ENCODE peak calls at places on chromosome 3, in nine cellular contexts. One of them, this sample, is unnamed.

GRCh38 chr3:169227911-169228310 is 435.6 kb downstream of the MECOM start:
- DNase-seq in ovary: no peak
- DNase-seq in kidney: no peak
- DNase-seq in coronary artery: no peak
- DNase-seq in endothelial cell of umbilical vein: peak; percentile 88
- DNase-seq in fibroblast of lung: peak; percentile 71
- DNase-seq in bronchial epithelial cell: no peak
- DNase-seq in AG04449: peak; percentile 81
- DNase-seq in dorsolateral prefrontal cortex: no peak
- DNase-seq in this sample: peak; percentile 90

GRCh38 chr3:15486020-15486419 is 35.5 kb downstream of the COLQ start:
- DNase-seq in ovary: no peak
- DNase-seq in kidney: no peak
- DNase-seq in coronary artery: no peak
- DNase-seq in endothelial cell of umbilical vein: no peak
- DNase-seq in fibroblast of lung: no peak
- DNase-seq in bronchial epithelial cell: no peak
- DNase-seq in AG04449: no peak
- DNase-seq in dorsolateral prefrontal cortex: no peak
- DNase-seq in this sample: no peak

GRCh38 chr3:48143567-48143966 is 44.6 kb downstream of the CDC25A start:
- DNase-seq in ovary: no peak
- DNase-seq in kidney: no peak
- DNase-seq in coronary artery: no peak
- DNase-seq in endothelial cell of umbilical vein: no peak
- DNase-seq in fibroblast of lung: no peak
- DNase-seq in bronchial epithelial cell: no peak
- DNase-seq in AG04449: no peak
- DNase-seq in dorsolateral prefrontal cortex: no peak
- DNase-seq in this sample: no peak

GRCh38 chr3:13825317-13825590 is 54.6 kb downstream of the WNT7A start:
- DNase-seq in ovary: no peak
- DNase-seq in kidney: no peak
- DNase-seq in coronary artery: no peak
- DNase-seq in endothelial cell of umbilical vein: no peak
- DNase-seq in fibroblast of lung: no peak
- DNase-seq in bronchial epithelial cell: peak; percentile 69
- DNase-seq in AG04449: no peak
- DNase-seq in dorsolateral prefrontal cortex: no peak
- DNase-seq in this sample: no peak

GRCh38 chr3:15983232-15983631 is 185.5 kb upstream of the ANKRD28 start:
- DNase-seq in ovary: no peak
- DNase-seq in kidney: no peak
- DNase-seq in coronary artery: no peak
- DNase-seq in endothelial cell of umbilical vein: no peak
- DNase-seq in fibroblast of lung: peak; percentile 88
- DNase-seq in bronchial epithelial cell: peak; percentile 91
- DNase-seq in AG04449: peak; percentile 38
- DNase-seq in dorsolateral prefrontal cortex: no peak
- DNase-seq in this sample: peak; percentile 65

GRCh38 chr3:124881976-124882697 is 5.0 kb downstream of the ITGB5 start:
- DNase-seq in ovary: no peak
- DNase-seq in kidney: no peak
- DNase-seq in coronary artery: no peak
- DNase-seq in endothelial cell of umbilical vein: no peak
- DNase-seq in fibroblast of lung: no peak
- DNase-seq in bronchial epithelial cell: no peak
- DNase-seq in AG04449: no peak
- DNase-seq in dorsolateral prefrontal cortex: peak; percentile 9
- DNase-seq in this sample: no peak

GRCh38 chr3:6861331-6861988 is 545 bp downstream of the GRM7 start:
- DNase-seq in ovary: no peak
- DNase-seq in kidney: no peak
- DNase-seq in coronary artery: no peak
- DNase-seq in endothelial cell of umbilical vein: no peak
- DNase-seq in fibroblast of lung: no peak
- DNase-seq in bronchial epithelial cell: no peak
- DNase-seq in AG04449: no peak
- DNase-seq in dorsolateral prefrontal cortex: peak; percentile 38
- DNase-seq in this sample: no peak

GRCh38 chr3:9945358-9945757 is 6.8 kb downstream of the PRRT3 start:
- DNase-seq in ovary: no peak
- DNase-seq in kidney: no peak
- DNase-seq in coronary artery: no peak
- DNase-seq in endothelial cell of umbilical vein: no peak
- DNase-seq in fibroblast of lung: no peak
- DNase-seq in bronchial epithelial cell: no peak
- DNase-seq in AG04449: no peak
- DNase-seq in dorsolateral prefrontal cortex: no peak
- DNase-seq in this sample: no peak

GRCh38 chr3:25962255-25962654 is 172.4 kb downstream of the OXSM start:
- DNase-seq in ovary: no peak
- DNase-seq in kidney: no peak
- DNase-seq in coronary artery: no peak
- DNase-seq in endothelial cell of umbilical vein: no peak
- DNase-seq in fibroblast of lung: no peak
- DNase-seq in bronchial epithelial cell: peak; percentile 27
- DNase-seq in AG04449: no peak
- DNase-seq in dorsolateral prefrontal cortex: no peak
- DNase-seq in this sample: no peak

GRCh38 chr3:139226731-139227130 is 117.1 kb upstream of the MRPS22 start:
- DNase-seq in ovary: no peak
- DNase-seq in kidney: no peak
- DNase-seq in coronary artery: no peak
- DNase-seq in endothelial cell of umbilical vein: no peak
- DNase-seq in fibroblast of lung: no peak
- DNase-seq in bronchial epithelial cell: no peak
- DNase-seq in AG04449: no peak
- DNase-seq in dorsolateral prefrontal cortex: no peak
- DNase-seq in this sample: no peak

GRCh38 chr3:109685084-109686079 is 348.0 kb upstream of the DPPA4 start:
- DNase-seq in ovary: peak; percentile 25
- DNase-seq in kidney: peak; percentile 86
- DNase-seq in coronary artery: peak; percentile 93
- DNase-seq in endothelial cell of umbilical vein: no peak
- DNase-seq in fibroblast of lung: peak; percentile 99
- DNase-seq in bronchial epithelial cell: peak; percentile 99
- DNase-seq in AG04449: peak; percentile 85
- DNase-seq in dorsolateral prefrontal cortex: peak; percentile 60
- DNase-seq in this sample: peak; percentile 90

GRCh38 chr3:179694731-179695130 is 41.9 kb downstream of the USP13 start:
- DNase-seq in ovary: no peak
- DNase-seq in kidney: no peak
- DNase-seq in coronary artery: no peak
- DNase-seq in endothelial cell of umbilical vein: no peak
- DNase-seq in fibroblast of lung: no peak
- DNase-seq in bronchial epithelial cell: no peak
- DNase-seq in AG04449: no peak
- DNase-seq in dorsolateral prefrontal cortex: no peak
- DNase-seq in this sample: no peak

GRCh38 chr3:187798531-187799520 is 53.6 kb upstream of the BCL6 start:
- DNase-seq in ovary: no peak
- DNase-seq in kidney: no peak
- DNase-seq in coronary artery: no peak
- DNase-seq in endothelial cell of umbilical vein: no peak
- DNase-seq in fibroblast of lung: no peak
- DNase-seq in bronchial epithelial cell: no peak
- DNase-seq in AG04449: no peak
- DNase-seq in dorsolateral prefrontal cortex: no peak
- DNase-seq in this sample: no peak

GRCh38 chr3:132343018-132343612 is 25.9 kb downstream of the ACP3 start:
- DNase-seq in ovary: peak; percentile 18
- DNase-seq in kidney: no peak
- DNase-seq in coronary artery: no peak
- DNase-seq in endothelial cell of umbilical vein: peak; percentile 56
- DNase-seq in fibroblast of lung: peak; percentile 82
- DNase-seq in bronchial epithelial cell: peak; percentile 68
- DNase-seq in AG04449: no peak
- DNase-seq in dorsolateral prefrontal cortex: no peak
- DNase-seq in this sample: peak; percentile 23

GRCh38 chr3:58202917-58203360 is 7.8 kb downstream of the DNASE1L3 start:
- DNase-seq in ovary: no peak
- DNase-seq in kidney: no peak
- DNase-seq in coronary artery: no peak
- DNase-seq in endothelial cell of umbilical vein: no peak
- DNase-seq in fibroblast of lung: no peak
- DNase-seq in bronchial epithelial cell: no peak
- DNase-seq in AG04449: no peak
- DNase-seq in dorsolateral prefrontal cortex: no peak
- DNase-seq in this sample: no peak

GRCh38 chr3:16399473-16399872 is 114.0 kb downstream of the RFTN1 start:
- DNase-seq in ovary: peak; percentile 59
- DNase-seq in kidney: peak; percentile 75
- DNase-seq in coronary artery: no peak
- DNase-seq in endothelial cell of umbilical vein: no peak
- DNase-seq in fibroblast of lung: peak; percentile 87
- DNase-seq in bronchial epithelial cell: peak; percentile 50
- DNase-seq in AG04449: no peak
- DNase-seq in dorsolateral prefrontal cortex: no peak
- DNase-seq in this sample: peak; percentile 74

GRCh38 chr3:53819163-53819868 is 26.9 kb downstream of the CHDH start:
- DNase-seq in ovary: peak; percentile 5
- DNase-seq in kidney: peak; percentile 30
- DNase-seq in coronary artery: peak; percentile 33
- DNase-seq in endothelial cell of umbilical vein: no peak
- DNase-seq in fibroblast of lung: no peak
- DNase-seq in bronchial epithelial cell: no peak
- DNase-seq in AG04449: no peak
- DNase-seq in dorsolateral prefrontal cortex: no peak
- DNase-seq in this sample: no peak

GRCh38 chr3:183548262-183548769 is 7.2 kb downstream of the KLHL6 start:
- DNase-seq in ovary: no peak
- DNase-seq in kidney: no peak
- DNase-seq in coronary artery: no peak
- DNase-seq in endothelial cell of umbilical vein: peak; percentile 94
- DNase-seq in fibroblast of lung: peak; percentile 6
- DNase-seq in bronchial epithelial cell: peak; percentile 86
- DNase-seq in AG04449: peak; percentile 53
- DNase-seq in dorsolateral prefrontal cortex: no peak
- DNase-seq in this sample: peak; percentile 24

GRCh38 chr3:128464188-128464587 is 2.5 kb downstream of the DNAJB8 start:
- DNase-seq in ovary: no peak
- DNase-seq in kidney: no peak
- DNase-seq in coronary artery: no peak
- DNase-seq in endothelial cell of umbilical vein: no peak
- DNase-seq in fibroblast of lung: no peak
- DNase-seq in bronchial epithelial cell: no peak
- DNase-seq in AG04449: no peak
- DNase-seq in dorsolateral prefrontal cortex: no peak
- DNase-seq in this sample: no peak
- TF ChIP-seq CTCF in ovary: no peak
- TF ChIP-seq CTCF in kidney: no peak
- TF ChIP-seq CTCF in coronary artery: no peak
- TF ChIP-seq CTCF in endothelial cell of umbilical vein: no peak
- TF ChIP-seq CTCF in fibroblast of lung: no peak
- TF ChIP-seq CTCF in bronchial epithelial cell: no peak
- TF ChIP-seq CTCF in AG04449: no peak
- TF ChIP-seq CTCF in dorsolateral prefrontal cortex: no peak
- TF ChIP-seq CTCF in this sample: peak; percentile 23

GRCh38 chr3:31270010-31270409 is 262.7 kb upstream of the STT3B start:
- DNase-seq in ovary: no peak
- DNase-seq in kidney: no peak
- DNase-seq in coronary artery: no peak
- DNase-seq in endothelial cell of umbilical vein: no peak
- DNase-seq in fibroblast of lung: no peak
- DNase-seq in bronchial epithelial cell: no peak
- DNase-seq in AG04449: no peak
- DNase-seq in dorsolateral prefrontal cortex: no peak
- DNase-seq in this sample: no peak
- H3K4me3 ChIP-seq in ovary: no peak overlapping the region
- H3K4me3 ChIP-seq in kidney: no peak overlapping the region
- H3K4me3 ChIP-seq in coronary artery: no peak overlapping the region
- H3K4me3 ChIP-seq in endothelial cell of umbilical vein: no peak overlapping the region
- H3K4me3 ChIP-seq in fibroblast of lung: no peak overlapping the region
- H3K4me3 ChIP-seq in bronchial epithelial cell: no peak overlapping the region
- H3K4me3 ChIP-seq in AG04449: no peak overlapping the region
- H3K4me3 ChIP-seq in dorsolateral prefrontal cortex: no peak overlapping the region
- H3K4me3 ChIP-seq in this sample: no peak overlapping the region

GRCh38 chr3:127549826-127550487 is 40.6 kb downstream of the TPRA1 start:
- DNase-seq in ovary: no peak
- DNase-seq in kidney: peak; percentile 30
- DNase-seq in coronary artery: no peak
- DNase-seq in endothelial cell of umbilical vein: no peak
- DNase-seq in fibroblast of lung: no peak
- DNase-seq in bronchial epithelial cell: peak; percentile 10
- DNase-seq in AG04449: no peak
- DNase-seq in dorsolateral prefrontal cortex: peak; percentile 44
- DNase-seq in this sample: no peak

GRCh38 chr3:127551178-127551577 is 39.4 kb downstream of the TPRA1 start:
- DNase-seq in ovary: no peak
- DNase-seq in kidney: peak; percentile 60
- DNase-seq in coronary artery: no peak
- DNase-seq in endothelial cell of umbilical vein: no peak
- DNase-seq in fibroblast of lung: no peak
- DNase-seq in bronchial epithelial cell: no peak
- DNase-seq in AG04449: no peak
- DNase-seq in dorsolateral prefrontal cortex: no peak
- DNase-seq in this sample: no peak

GRCh38 chr3:127550758-127551157 is 39.8 kb downstream of the TPRA1 start:
- DNase-seq in ovary: no peak
- DNase-seq in kidney: peak; percentile 51
- DNase-seq in coronary artery: no peak
- DNase-seq in endothelial cell of umbilical vein: no peak
- DNase-seq in fibroblast of lung: no peak
- DNase-seq in bronchial epithelial cell: no peak
- DNase-seq in AG04449: no peak
- DNase-seq in dorsolateral prefrontal cortex: no peak
- DNase-seq in this sample: no peak

GRCh38 chr3:127555108-127555507 is 35.4 kb downstream of the TPRA1 start:
- DNase-seq in ovary: no peak
- DNase-seq in kidney: no peak
- DNase-seq in coronary artery: no peak
- DNase-seq in endothelial cell of umbilical vein: no peak
- DNase-seq in fibroblast of lung: no peak
- DNase-seq in bronchial epithelial cell: no peak
- DNase-seq in AG04449: no peak
- DNase-seq in dorsolateral prefrontal cortex: no peak
- DNase-seq in this sample: no peak

DNA sequence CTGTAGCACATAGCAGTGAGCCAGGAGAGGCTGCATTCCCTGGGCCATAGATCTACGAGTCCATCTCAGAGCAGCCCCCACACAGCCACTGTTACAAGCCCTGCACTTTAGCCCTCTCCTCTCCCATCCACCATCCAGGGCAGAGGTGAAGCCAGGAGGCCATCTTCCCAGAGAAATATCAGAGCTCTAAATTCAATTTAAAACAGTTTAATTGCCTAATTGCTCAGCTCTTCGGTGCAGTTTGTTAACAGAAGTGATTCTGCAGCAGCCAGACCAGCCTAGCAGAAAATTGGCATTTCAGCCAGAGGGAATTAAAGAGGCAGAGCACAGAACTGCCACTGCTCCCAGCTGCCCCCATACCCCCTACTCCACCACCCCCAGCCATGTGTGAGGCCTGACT is 38.6 kb downstream of the TPRA1 start:
- DNase-seq in ovary: no peak
- DNase-seq in kidney: peak; percentile 20
- DNase-seq in coronary artery: no peak
- DNase-seq in endothelial cell of umbilical vein: no peak
- DNase-seq in fibroblast of lung: no peak
- DNase-seq in bronchial epithelial cell: no peak
- DNase-seq in AG04449: no peak
- DNase-seq in dorsolateral prefrontal cortex: no peak
- DNase-seq in this sample: no peak
- TF ChIP-seq CTCF in ovary: no peak
- TF ChIP-seq CTCF in kidney: no peak
- TF ChIP-seq CTCF in coronary artery: no peak
- TF ChIP-seq CTCF in endothelial cell of umbilical vein: no peak
- TF ChIP-seq CTCF in fibroblast of lung: no peak
- TF ChIP-seq CTCF in bronchial epithelial cell: no peak
- TF ChIP-seq CTCF in AG04449: no peak
- TF ChIP-seq CTCF in dorsolateral prefrontal cortex: no peak
- TF ChIP-seq CTCF in this sample: no peak

GRCh38 chr3:145333931-145334330 is 827.1 kb downstream of the PLOD2 start:
- DNase-seq in ovary: no peak
- DNase-seq in kidney: no peak
- DNase-seq in coronary artery: no peak
- DNase-seq in endothelial cell of umbilical vein: no peak
- DNase-seq in fibroblast of lung: no peak
- DNase-seq in bronchial epithelial cell: no peak
- DNase-seq in AG04449: no peak
- DNase-seq in dorsolateral prefrontal cortex: no peak
- DNase-seq in this sample: no peak
- H3K4me3 ChIP-seq in ovary: no peak overlapping the region
- H3K4me3 ChIP-seq in kidney: no peak overlapping the region
- H3K4me3 ChIP-seq in coronary artery: no peak overlapping the region
- H3K4me3 ChIP-seq in endothelial cell of umbilical vein: no peak overlapping the region
- H3K4me3 ChIP-seq in fibroblast of lung: no peak overlapping the region
- H3K4me3 ChIP-seq in bronchial epithelial cell: no peak overlapping the region
- H3K4me3 ChIP-seq in AG04449: no peak overlapping the region
- H3K4me3 ChIP-seq in dorsolateral prefrontal cortex: no peak overlapping the region
- H3K4me3 ChIP-seq in this sample: no peak overlapping the region